ENCODE peak calls at places on chromosome 13, in eight cellular contexts. O is pancreas; C is NCI-H1930; S is MM.1S; R is T-helper 17 cell; H is neuronal stem cell; I is A549; P is activated CD4-positive, alpha-beta T cell treated with anti-CD3 and anti-CD28 coated beads, Interleukin-2, amount 10 ng/mL, durations not matched to agents 7 days and 5 days. D is an unnamed sample.

GRCh38 chr13:94947965-94948371 is 235.6 kb upstream of the SOX21 start:
- DNase-seq in O (no peak), H (peak), I (no peak), C (peak), S (no peak), P (no peak), R (no peak), D (peak)

GRCh38 chr13:80341771-80342271 is 895 bp upstream of the SPRY2 start:
- DNase-seq in H (peak), P (no peak), S (no peak), R (no peak), C (peak), O (peak), I (no peak), D (no peak)

GRCh38 chr13:112487127-112487517 is 100.8 kb downstream of the TUBGCP3 start:
- DNase-seq in R (no peak), H (no peak), S (no peak), O (no peak), C (no peak), P (no peak), I (no peak), D (no peak)

GRCh38 chr13:47033216-47033615 is 136.4 kb upstream of the HTR2A start:
- DNase-seq in O (no peak), H (no peak), C (no peak), I (no peak), P (no peak), S (no peak), R (no peak), D (no peak)

GRCh38 chr13:32446778-32447465 is 19.0 kb upstream of the N4BP2L1 start:
- DNase-seq in R (no peak), S (no peak), I (no peak), P (no peak), O (no peak), C (no peak), H (no peak), D (no peak)

GRCh38 chr13:45875951-45876350 is 24.4 kb upstream of the SIAH3 start:
- DNase-seq in O (no peak), R (no peak), C (no peak), P (no peak), H (no peak), S (no peak), I (no peak), D (no peak)

GRCh38 chr13:52665325-52665724 is 12.7 kb downstream of the SUGT1 start:
- DNase-seq in C (no peak), S (peak), R (no peak), P (no peak), O (no peak), I (peak), H (no peak), D (no peak)

GRCh38 chr13:75195479-75196111 is 286.4 kb downstream of the TBC1D4 start:
- DNase-seq in P (no peak), I (no peak), R (no peak), C (no peak), H (peak), O (no peak), S (no peak), D (peak)

GRCh38 chr13:99281811-99282263 is 23.7 kb upstream of the GPR18 start:
- DNase-seq in H (no peak), I (no peak), P (peak), R (peak), S (no peak), C (no peak), O (peak), D (no peak)

GRCh38 chr13:32969516-32969941 is 46.7 kb upstream of the KL start:
- DNase-seq in S (no peak), I (no peak), P (no peak), C (no peak), R (no peak), O (no peak), H (no peak), D (no peak)

GRCh38 chr13:112241288-112241687 is 134.9 kb upstream of the SPACA7 start:
- DNase-seq in S (no peak), O (no peak), H (no peak), P (no peak), I (no peak), R (no peak), C (peak), D (no peak)

GRCh38 chr13:76991432-76991795 is 467 bp upstream of the CLN5 start:
- DNase-seq in C (no peak), H (peak), I (no peak), O (no peak), P (peak), S (no peak), R (peak), D (no peak)

GRCh38 chr13:113777311-113778260 is 18.6 kb downstream of the TMEM255B start:
- DNase-seq in R (no peak), I (no peak), S (peak), P (no peak), C (no peak), H (peak), O (no peak), D (no peak)

GRCh38 chr13:53073711-53074110 is 45.1 kb downstream of the OLFM4 start:
- DNase-seq in P (no peak), H (no peak), C (no peak), S (no peak), I (no peak), O (no peak), R (no peak), D (no peak)

GRCh38 chr13:51923983-51924539 is 62.3 kb downstream of the CCDC70 start:
- DNase-seq in P (no peak), C (no peak), I (peak), O (peak), S (no peak), R (no peak), H (no peak), D (no peak)

GRCh38 chr13:78660130-78660857 is 1.3 kb upstream of the OBI1 start:
- DNase-seq in I (peak), R (no peak), P (peak), C (no peak), H (no peak), S (no peak), O (no peak), D (no peak)

GRCh38 chr13:40874138-40874776 is 84.8 kb downstream of the SLC25A15 start:
- DNase-seq in P (no peak), I (no peak), O (no peak), S (peak), R (no peak), H (no peak), C (no peak), D (no peak)

GRCh38 chr13:48626077-48626449 is 27.7 kb upstream of the CYSLTR2 start:
- DNase-seq in H (no peak), P (no peak), I (no peak), O (peak), S (no peak), C (no peak), R (no peak), D (no peak)

GRCh38 chr13:77358001-77358400 is 31.1 kb upstream of the MYCBP2 start:
- DNase-seq in S (no peak), H (no peak), O (no peak), P (no peak), I (no peak), C (no peak), R (no peak), D (no peak)

GRCh38 chr13:112074139-112074710 is 7.3 kb downstream of the SOX1 start:
- DNase-seq in S (no peak), P (no peak), C (no peak), H (no peak), R (no peak), I (no peak), O (no peak), D (peak)

GRCh38 chr13:94311893-94312292 is 167.6 kb downstream of the DCT start:
- DNase-seq in O (no peak), R (no peak), C (no peak), S (no peak), I (no peak), H (no peak), P (no peak), D (no peak)

GRCh38 chr13:68636784-68637183 is 1406.6 kb upstream of the PCDH9 start:
- DNase-seq in C (no peak), H (no peak), O (no peak), R (no peak), S (no peak), P (no peak), I (no peak), D (no peak)

GRCh38 chr13:100235311-100235901 is 146.5 kb downstream of the PCCA start:
- DNase-seq in P (peak), R (no peak), O (no peak), I (peak), C (peak), S (peak), H (peak), D (no peak)

GRCh38 chr13:110560606-110561334 is 752 bp downstream of the RAB20 start:
- DNase-seq in R (no peak), O (peak), C (no peak), I (no peak), H (peak), S (peak), P (no peak), D (no peak)

GRCh38 chr13:44768775-44769578 is 192.8 kb upstream of the TSC22D1 start:
- DNase-seq in S (no peak), O (no peak), P (no peak), C (no peak), I (no peak), R (no peak), H (no peak), D (no peak)

GRCh38 chr13:24341439-24341838 is 32.1 kb downstream of the C1QTNF9 start:
- DNase-seq in H (no peak), I (no peak), S (no peak), R (no peak), P (no peak), C (no peak), O (no peak), D (peak)

GRCh38 chr13:40064154-40064713 is 408.8 kb downstream of the COG6 start:
- DNase-seq in O (no peak), H (no peak), S (no peak), C (no peak), P (no peak), R (no peak), I (no peak), D (no peak)

D was measured in foreskin melanocyte.